ENCODE peak calls at places on chromosomes 1 and 21, in four cellular contexts. C, Y, L and A are unnamed samples.

GRCh38 chr1:96710708-96711477 is 10.7 kb upstream of the PTBP2 start:
- DNase-seq in C (no peak), Y (no peak), L (no peak), A (no peak)

GRCh38 chr1:203129501-203130231 is 2.1 kb downstream of the ADORA1 start:
- DNase-seq in C (no peak), Y (no peak), L (no peak), A (peak; percentile 64)

GRCh38 chr21:33514234-33514633 is 22.7 kb upstream of the DNAJC28 start:
- DNase-seq in C (no peak), Y (no peak), L (no peak), A (no peak)

GRCh38 chr1:227795732-227796131 is 19.7 kb upstream of the PRSS38 start:
- DNase-seq in C (no peak), Y (no peak), L (no peak), A (no peak)

GRCh38 chr1:117632269-117633067 is 26.6 kb downstream of the TENT5C start:
- DNase-seq in C (no peak), Y (no peak), L (no peak), A (no peak)

GRCh38 chr1:13764933-13765332 is 64.9 kb downstream of the PRDM2 start:
- DNase-seq in C (no peak), Y (no peak), L (no peak), A (no peak)

GRCh38 chr1:53902235-53902920 is 8.4 kb downstream of the DIO1 start:
- DNase-seq in C (no peak), Y (no peak), L (no peak), A (peak; percentile 67)

GRCh38 chr1:9250586-9251381 is 16.2 kb downstream of the H6PD start:
- DNase-seq in C (no peak), Y (no peak), L (no peak), A (no peak)

GRCh38 chr21:14064296-14064645 is 146.5 kb downstream of the LIPI start:
- DNase-seq in C (no peak), Y (no peak), L (no peak), A (no peak)

GRCh38 chr1:91503975-91504530 is 3.4 kb downstream of the CDC7 start:
- DNase-seq in C (no peak), Y (no peak), L (no peak), A (no peak)

GRCh38 chr1:91897016-91897415 is 11.1 kb upstream of the TGFBR3 start:
- DNase-seq in C (no peak), Y (no peak), L (no peak), A (no peak)

GRCh38 chr1:60974524-60974923 is 107.8 kb upstream of the NFIA start:
- DNase-seq in C (no peak), Y (no peak), L (no peak), A (no peak)

GRCh38 chr1:215104283-215104682 is 21.7 kb downstream of the KCNK2 start:
- DNase-seq in C (no peak), Y (no peak), L (no peak), A (peak; percentile 22)

GRCh38 chr1:117061986-117062415 is 1.9 kb downstream of the TTF2 start:
- DNase-seq in C (no peak), Y (no peak), L (no peak), A (no peak)

GRCh38 chr1:98045211-98046030 is 124.6 kb upstream of the DPYD start:
- DNase-seq in C (no peak), Y (no peak), L (no peak), A (peak; percentile 65)

GRCh38 chr1:244801246-244801645 is 34.2 kb upstream of the COX20 start:
- DNase-seq in C (peak; percentile 56), Y (peak; percentile 17), L (no peak), A (peak; percentile 51)

GRCh38 chr1:101371259-101371658 is 134.4 kb downstream of the S1PR1 start:
- DNase-seq in C (peak; percentile 27), Y (no peak), L (no peak), A (no peak)

DNA sequence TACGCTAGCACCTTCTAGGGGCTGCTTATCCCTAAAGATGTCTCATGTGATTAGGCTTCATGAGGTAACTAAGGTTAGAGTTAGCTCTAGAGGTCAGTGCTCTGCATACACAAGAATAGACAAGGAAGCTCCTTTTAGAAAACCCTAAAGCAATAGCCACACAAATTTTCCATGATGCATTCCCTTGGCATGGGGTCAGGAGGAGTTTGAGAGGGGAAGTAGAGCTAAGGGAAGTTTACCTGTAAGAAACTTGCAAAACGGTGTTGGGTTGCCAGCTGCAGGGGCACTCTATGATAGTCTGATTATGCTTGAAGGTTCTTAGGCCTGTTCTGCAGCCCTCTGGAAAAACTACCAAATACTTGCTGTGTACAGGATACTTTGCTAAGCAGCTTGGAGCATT is 39.0 kb upstream of the A3GALT2 start:
- DNase-seq in C (no peak), Y (no peak), L (no peak), A (no peak)
- H3K4me1 ChIP-seq in C (no peaks in the 10 kb centered on the region), Y (peaks cover 4% of the 10 kb centered on the region), L (peaks cover 17% of the 10 kb centered on the region), A (peaks cover 3% of the 10 kb centered on the region)

GRCh38 chr1:3646596-3646995 is 3.3 kb downstream of the WRAP73 start:
- DNase-seq in C (no peak), Y (no peak), L (no peak), A (no peak)

GRCh38 chr1:3650248-3651010 is 526 bp upstream of the WRAP73 start:
- DNase-seq in C (no peak), Y (no peak), L (no peak), A (no peak)

GRCh38 chr1:3651939-3652537 is at the start of gene TP73:
- DNase-seq in C (peak; percentile 21), Y (no peak), L (no peak), A (no peak)

GRCh38 chr1:3651011-3651938 is 1.0 kb upstream of the TP73 start:
- DNase-seq in C (no peak), Y (no peak), L (no peak), A (no peak)

GRCh38 chr1:3649342-3650247 is at the start of gene WRAP73:
- DNase-seq in C (peak; percentile 82), Y (peak; percentile 58), L (peak; percentile 87), A (peak; percentile 84)
- TF ChIP-seq CTCF in C (no peak), Y (no peak), L (no peak), A (no peak)

GRCh38 chr1:111635324-111636009 is 15.9 kb downstream of the RAP1A start:
- DNase-seq in C (no peak), Y (no peak), L (no peak), A (no peak)

GRCh38 chr1:111629190-111629954 is 9.8 kb downstream of the RAP1A start:
- DNase-seq in C (no peak), Y (no peak), L (no peak), A (no peak)

GRCh38 chr1:111631502-111631901 is 11.9 kb downstream of the RAP1A start:
- DNase-seq in C (no peak), Y (no peak), L (no peak), A (no peak)

GRCh38 chr1:111638320-111638719 is 18.7 kb downstream of the RAP1A start:
- DNase-seq in C (no peak), Y (no peak), L (no peak), A (no peak)

GRCh38 chr1:111633736-111634135 is 14.1 kb downstream of the RAP1A start:
- DNase-seq in C (no peak), Y (no peak), L (no peak), A (no peak)
- H3K4me1 ChIP-seq in C (no peaks in the 10 kb centered on the region), Y (no peaks in the 10 kb centered on the region), L (no peaks in the 10 kb centered on the region), A (no peaks in the 10 kb centered on the region)

GRCh38 chr1:88983791-88984552 is 8.5 kb downstream of the KYAT3 start:
- DNase-seq in C (peak; percentile 23), Y (peak; percentile 64), L (no peak), A (no peak)
- TF ChIP-seq CTCF in C (peak; percentile 71), Y (peak; percentile 86), L (peak; percentile 52), A (peak; percentile 66)